ENCODE peak calls at places on chromosomes 5 and 9, in ten cellular contexts. One of them, this sample, is unnamed.

GRCh38 chr5:1538741-1539392 is 15.1 kb upstream of the LPCAT1 start:
- DNase-seq in KBM-7: no peak
- DNase-seq in HuH-7: no peak
- DNase-seq in nucleus accumbens: no peak
- DNase-seq in BJ: no peak
- DNase-seq in lower leg skin: peak; percentile 65
- DNase-seq in activated CD4-positive, alpha-beta T cell treated with anti-CD3 and anti-CD28 coated beads, Interleukin-2, amount 50 U/mL, for 1 hour: no peak
- DNase-seq in H9: no peak
- DNase-seq in cardiac fibroblast: no peak
- DNase-seq in choroid plexus epithelial cell: no peak
- DNase-seq in this sample: no peak

GRCh38 chr5:74164725-74165226 is 475.8 kb downstream of the ENC1 start:
- DNase-seq in nucleus accumbens: no peak
- DNase-seq in KBM-7: no peak
- DNase-seq in lower leg skin: no peak
- DNase-seq in H9: no peak
- DNase-seq in HuH-7: no peak
- DNase-seq in choroid plexus epithelial cell: no peak
- DNase-seq in cardiac fibroblast: no peak
- DNase-seq in BJ: no peak
- DNase-seq in activated CD4-positive, alpha-beta T cell treated with anti-CD3 and anti-CD28 coated beads, Interleukin-2, amount 50 U/mL, for 1 hour: no peak
- DNase-seq in this sample: no peak

GRCh38 chr9:118596374-118597015 is 772.7 kb downstream of the BRINP1 start:
- DNase-seq in H9: no peak
- DNase-seq in KBM-7: no peak
- DNase-seq in HuH-7: no peak
- DNase-seq in activated CD4-positive, alpha-beta T cell treated with anti-CD3 and anti-CD28 coated beads, Interleukin-2, amount 50 U/mL, for 1 hour: no peak
- DNase-seq in choroid plexus epithelial cell: no peak
- DNase-seq in nucleus accumbens: no peak
- DNase-seq in cardiac fibroblast: no peak
- DNase-seq in lower leg skin: no peak
- DNase-seq in BJ: no peak
- DNase-seq in this sample: no peak

GRCh38 chr9:124697326-124698200 is 73.5 kb downstream of the NR6A1 start:
- DNase-seq in cardiac fibroblast: peak; percentile 69
- DNase-seq in activated CD4-positive, alpha-beta T cell treated with anti-CD3 and anti-CD28 coated beads, Interleukin-2, amount 50 U/mL, for 1 hour: no peak
- DNase-seq in nucleus accumbens: no peak
- DNase-seq in choroid plexus epithelial cell: peak; percentile 77
- DNase-seq in H9: no peak
- DNase-seq in lower leg skin: no peak
- DNase-seq in HuH-7: no peak
- DNase-seq in KBM-7: no peak
- DNase-seq in BJ: no peak
- DNase-seq in this sample: no peak

GRCh38 chr9:7549261-7549660 is 250.3 kb downstream of the DMAC1 start:
- DNase-seq in HuH-7: no peak
- DNase-seq in H9: peak; percentile 78
- DNase-seq in BJ: no peak
- DNase-seq in nucleus accumbens: no peak
- DNase-seq in activated CD4-positive, alpha-beta T cell treated with anti-CD3 and anti-CD28 coated beads, Interleukin-2, amount 50 U/mL, for 1 hour: no peak
- DNase-seq in choroid plexus epithelial cell: no peak
- DNase-seq in KBM-7: no peak
- DNase-seq in lower leg skin: no peak
- DNase-seq in cardiac fibroblast: no peak
- DNase-seq in this sample: no peak

GRCh38 chr9:35840901-35841900 is 12.2 kb downstream of the TMEM8B start:
- DNase-seq in cardiac fibroblast: no peak
- DNase-seq in nucleus accumbens: no peak
- DNase-seq in HuH-7: no peak
- DNase-seq in KBM-7: no peak
- DNase-seq in choroid plexus epithelial cell: no peak
- DNase-seq in H9: no peak
- DNase-seq in lower leg skin: peak; percentile 75
- DNase-seq in BJ: no peak
- DNase-seq in activated CD4-positive, alpha-beta T cell treated with anti-CD3 and anti-CD28 coated beads, Interleukin-2, amount 50 U/mL, for 1 hour: no peak
- DNase-seq in this sample: no peak

GRCh38 chr5:6393596-6394194 is 15.3 kb upstream of the MED10 start:
- DNase-seq in HuH-7: no peak
- DNase-seq in choroid plexus epithelial cell: no peak
- DNase-seq in BJ: no peak
- DNase-seq in H9: no peak
- DNase-seq in nucleus accumbens: no peak
- DNase-seq in lower leg skin: peak; percentile 58
- DNase-seq in activated CD4-positive, alpha-beta T cell treated with anti-CD3 and anti-CD28 coated beads, Interleukin-2, amount 50 U/mL, for 1 hour: no peak
- DNase-seq in cardiac fibroblast: no peak
- DNase-seq in KBM-7: no peak
- DNase-seq in this sample: no peak

GRCh38 chr5:1137567-1138444 is 25.9 kb upstream of the SLC12A7 start:
- DNase-seq in activated CD4-positive, alpha-beta T cell treated with anti-CD3 and anti-CD28 coated beads, Interleukin-2, amount 50 U/mL, for 1 hour: no peak
- DNase-seq in KBM-7: peak; percentile 35
- DNase-seq in nucleus accumbens: no peak
- DNase-seq in HuH-7: no peak
- DNase-seq in lower leg skin: no peak
- DNase-seq in choroid plexus epithelial cell: no peak
- DNase-seq in BJ: no peak
- DNase-seq in cardiac fibroblast: no peak
- DNase-seq in H9: no peak
- DNase-seq in this sample: peak; percentile 53

GRCh38 chr9:27865031-27865438 is 291.8 kb upstream of the C9orf72 start:
- DNase-seq in lower leg skin: no peak
- DNase-seq in choroid plexus epithelial cell: peak; percentile 49
- DNase-seq in KBM-7: no peak
- DNase-seq in cardiac fibroblast: peak; percentile 20
- DNase-seq in H9: no peak
- DNase-seq in activated CD4-positive, alpha-beta T cell treated with anti-CD3 and anti-CD28 coated beads, Interleukin-2, amount 50 U/mL, for 1 hour: no peak
- DNase-seq in HuH-7: no peak
- DNase-seq in BJ: no peak
- DNase-seq in nucleus accumbens: no peak
- DNase-seq in this sample: no peak

GRCh38 chr5:102483736-102484135 is 15.1 kb downstream of the SLCO6A1 start:
- DNase-seq in cardiac fibroblast: no peak
- DNase-seq in activated CD4-positive, alpha-beta T cell treated with anti-CD3 and anti-CD28 coated beads, Interleukin-2, amount 50 U/mL, for 1 hour: no peak
- DNase-seq in H9: no peak
- DNase-seq in BJ: no peak
- DNase-seq in choroid plexus epithelial cell: peak; percentile 1
- DNase-seq in KBM-7: no peak
- DNase-seq in HuH-7: no peak
- DNase-seq in nucleus accumbens: no peak
- DNase-seq in lower leg skin: no peak
- DNase-seq in this sample: no peak

GRCh38 chr5:138819065-138819464 is 56.1 kb downstream of the LRRTM2 start:
- DNase-seq in lower leg skin: no peak
- DNase-seq in cardiac fibroblast: no peak
- DNase-seq in BJ: no peak
- DNase-seq in activated CD4-positive, alpha-beta T cell treated with anti-CD3 and anti-CD28 coated beads, Interleukin-2, amount 50 U/mL, for 1 hour: no peak
- DNase-seq in choroid plexus epithelial cell: no peak
- DNase-seq in H9: no peak
- DNase-seq in KBM-7: no peak
- DNase-seq in nucleus accumbens: no peak
- DNase-seq in HuH-7: no peak
- DNase-seq in this sample: no peak

GRCh38 chr9:70478963-70479641 is 64.6 kb upstream of the KLF9 start:
- DNase-seq in cardiac fibroblast: peak; percentile 91
- DNase-seq in choroid plexus epithelial cell: peak; percentile 90
- DNase-seq in nucleus accumbens: no peak
- DNase-seq in H9: no peak
- DNase-seq in KBM-7: no peak
- DNase-seq in lower leg skin: peak; percentile 87
- DNase-seq in HuH-7: no peak
- DNase-seq in activated CD4-positive, alpha-beta T cell treated with anti-CD3 and anti-CD28 coated beads, Interleukin-2, amount 50 U/mL, for 1 hour: no peak
- DNase-seq in BJ: no peak
- DNase-seq in this sample: no peak

GRCh38 chr5:88883059-88883565 is at the start of gene MEF2C:
- DNase-seq in KBM-7: peak; percentile 97
- DNase-seq in choroid plexus epithelial cell: peak; percentile 87
- DNase-seq in lower leg skin: peak; percentile 92
- DNase-seq in BJ: peak; percentile 24
- DNase-seq in nucleus accumbens: peak; percentile 70
- DNase-seq in HuH-7: peak; percentile 40
- DNase-seq in activated CD4-positive, alpha-beta T cell treated with anti-CD3 and anti-CD28 coated beads, Interleukin-2, amount 50 U/mL, for 1 hour: no peak
- DNase-seq in H9: peak; percentile 55
- DNase-seq in cardiac fibroblast: peak; percentile 92
- DNase-seq in this sample: peak; percentile 78

GRCh38 chr5:61586096-61587084 is 254.3 kb downstream of the ZSWIM6 start:
- DNase-seq in cardiac fibroblast: peak; percentile 12
- DNase-seq in choroid plexus epithelial cell: peak; percentile 23
- DNase-seq in lower leg skin: no peak
- DNase-seq in nucleus accumbens: no peak
- DNase-seq in BJ: no peak
- DNase-seq in H9: no peak
- DNase-seq in HuH-7: no peak
- DNase-seq in KBM-7: no peak
- DNase-seq in activated CD4-positive, alpha-beta T cell treated with anti-CD3 and anti-CD28 coated beads, Interleukin-2, amount 50 U/mL, for 1 hour: no peak
- DNase-seq in this sample: no peak

GRCh38 chr5:171272996-171273970 is 35.8 kb upstream of the TLX3 start:
- DNase-seq in HuH-7: no peak
- DNase-seq in BJ: no peak
- DNase-seq in lower leg skin: no peak
- DNase-seq in cardiac fibroblast: peak; percentile 45
- DNase-seq in H9: peak; percentile 56
- DNase-seq in KBM-7: peak; percentile 6
- DNase-seq in nucleus accumbens: no peak
- DNase-seq in activated CD4-positive, alpha-beta T cell treated with anti-CD3 and anti-CD28 coated beads, Interleukin-2, amount 50 U/mL, for 1 hour: no peak
- DNase-seq in choroid plexus epithelial cell: peak; percentile 72
- DNase-seq in this sample: peak; percentile 55

GRCh38 chr5:62371409-62371808 is 32.3 kb downstream of the DIMT1 start:
- DNase-seq in choroid plexus epithelial cell: no peak
- DNase-seq in H9: no peak
- DNase-seq in nucleus accumbens: no peak
- DNase-seq in KBM-7: no peak
- DNase-seq in HuH-7: no peak
- DNase-seq in BJ: no peak
- DNase-seq in cardiac fibroblast: no peak
- DNase-seq in lower leg skin: no peak
- DNase-seq in activated CD4-positive, alpha-beta T cell treated with anti-CD3 and anti-CD28 coated beads, Interleukin-2, amount 50 U/mL, for 1 hour: no peak
- DNase-seq in this sample: no peak

GRCh38 chr9:124257070-124257864 is 482 bp upstream of the NEK6 start:
- DNase-seq in KBM-7: no peak
- DNase-seq in lower leg skin: no peak
- DNase-seq in nucleus accumbens: no peak
- DNase-seq in BJ: no peak
- DNase-seq in HuH-7: no peak
- DNase-seq in cardiac fibroblast: peak; percentile 43
- DNase-seq in activated CD4-positive, alpha-beta T cell treated with anti-CD3 and anti-CD28 coated beads, Interleukin-2, amount 50 U/mL, for 1 hour: no peak
- DNase-seq in choroid plexus epithelial cell: no peak
- DNase-seq in H9: no peak
- DNase-seq in this sample: no peak

GRCh38 chr9:135348076-135348787 is 131.3 kb upstream of the PPP1R26 start:
- DNase-seq in BJ: no peak
- DNase-seq in cardiac fibroblast: no peak
- DNase-seq in activated CD4-positive, alpha-beta T cell treated with anti-CD3 and anti-CD28 coated beads, Interleukin-2, amount 50 U/mL, for 1 hour: no peak
- DNase-seq in H9: no peak
- DNase-seq in lower leg skin: no peak
- DNase-seq in nucleus accumbens: no peak
- DNase-seq in choroid plexus epithelial cell: no peak
- DNase-seq in HuH-7: no peak
- DNase-seq in KBM-7: no peak
- DNase-seq in this sample: no peak

GRCh38 chr5:40853632-40854192 is 12.5 kb downstream of the CARD6 start:
- DNase-seq in lower leg skin: no peak
- DNase-seq in choroid plexus epithelial cell: no peak
- DNase-seq in HuH-7: no peak
- DNase-seq in nucleus accumbens: no peak
- DNase-seq in KBM-7: no peak
- DNase-seq in activated CD4-positive, alpha-beta T cell treated with anti-CD3 and anti-CD28 coated beads, Interleukin-2, amount 50 U/mL, for 1 hour: no peak
- DNase-seq in cardiac fibroblast: no peak
- DNase-seq in H9: no peak
- DNase-seq in BJ: no peak
- DNase-seq in this sample: peak; percentile 5

GRCh38 chr9:124077915-124078572 is 66.5 kb downstream of the LHX2 start:
- DNase-seq in H9: no peak
- DNase-seq in activated CD4-positive, alpha-beta T cell treated with anti-CD3 and anti-CD28 coated beads, Interleukin-2, amount 50 U/mL, for 1 hour: no peak
- DNase-seq in cardiac fibroblast: peak; percentile 9
- DNase-seq in HuH-7: no peak
- DNase-seq in choroid plexus epithelial cell: no peak
- DNase-seq in nucleus accumbens: no peak
- DNase-seq in lower leg skin: no peak
- DNase-seq in KBM-7: no peak
- DNase-seq in BJ: no peak
- DNase-seq in this sample: no peak

GRCh38 chr5:139908749-139909148 is 113.1 kb downstream of the PSD2 start:
- DNase-seq in cardiac fibroblast: peak; percentile 54
- DNase-seq in nucleus accumbens: no peak
- DNase-seq in H9: peak; percentile 19
- DNase-seq in BJ: no peak
- DNase-seq in choroid plexus epithelial cell: peak; percentile 49
- DNase-seq in lower leg skin: peak; percentile 83
- DNase-seq in HuH-7: no peak
- DNase-seq in KBM-7: no peak
- DNase-seq in activated CD4-positive, alpha-beta T cell treated with anti-CD3 and anti-CD28 coated beads, Interleukin-2, amount 50 U/mL, for 1 hour: no peak
- DNase-seq in this sample: no peak

GRCh38 chr9:124263800-124264426 is 6.2 kb downstream of the NEK6 start:
- DNase-seq in lower leg skin: no peak
- DNase-seq in KBM-7: no peak
- DNase-seq in BJ: no peak
- DNase-seq in H9: no peak
- DNase-seq in cardiac fibroblast: no peak
- DNase-seq in nucleus accumbens: no peak
- DNase-seq in HuH-7: no peak
- DNase-seq in choroid plexus epithelial cell: no peak
- DNase-seq in activated CD4-positive, alpha-beta T cell treated with anti-CD3 and anti-CD28 coated beads, Interleukin-2, amount 50 U/mL, for 1 hour: no peak
- DNase-seq in this sample: no peak

GRCh38 chr9:137500666-137501397 is 41.7 kb upstream of the NSMF start:
- DNase-seq in KBM-7: no peak
- DNase-seq in H9: no peak
- DNase-seq in cardiac fibroblast: no peak
- DNase-seq in activated CD4-positive, alpha-beta T cell treated with anti-CD3 and anti-CD28 coated beads, Interleukin-2, amount 50 U/mL, for 1 hour: no peak
- DNase-seq in choroid plexus epithelial cell: no peak
- DNase-seq in lower leg skin: no peak
- DNase-seq in HuH-7: no peak
- DNase-seq in BJ: no peak
- DNase-seq in nucleus accumbens: no peak
- DNase-seq in this sample: no peak

GRCh38 chr9:38316166-38316765 is 76.2 kb upstream of the ALDH1B1 start:
- DNase-seq in BJ: no peak
- DNase-seq in activated CD4-positive, alpha-beta T cell treated with anti-CD3 and anti-CD28 coated beads, Interleukin-2, amount 50 U/mL, for 1 hour: no peak
- DNase-seq in lower leg skin: no peak
- DNase-seq in choroid plexus epithelial cell: no peak
- DNase-seq in H9: no peak
- DNase-seq in nucleus accumbens: no peak
- DNase-seq in KBM-7: no peak
- DNase-seq in cardiac fibroblast: no peak
- DNase-seq in HuH-7: no peak
- DNase-seq in this sample: no peak

GRCh38 chr5:107476783-107477182 is 194.0 kb downstream of the EFNA5 start:
- DNase-seq in HuH-7: no peak
- DNase-seq in H9: no peak
- DNase-seq in KBM-7: no peak
- DNase-seq in choroid plexus epithelial cell: peak; percentile 80
- DNase-seq in cardiac fibroblast: peak; percentile 77
- DNase-seq in nucleus accumbens: no peak
- DNase-seq in lower leg skin: no peak
- DNase-seq in BJ: no peak
- DNase-seq in activated CD4-positive, alpha-beta T cell treated with anti-CD3 and anti-CD28 coated beads, Interleukin-2, amount 50 U/mL, for 1 hour: no peak
- DNase-seq in this sample: no peak

GRCh38 chr5:32625106-32625505 is 39.7 kb downstream of the SUB1 start:
- DNase-seq in BJ: no peak
- DNase-seq in HuH-7: no peak
- DNase-seq in lower leg skin: no peak
- DNase-seq in H9: no peak
- DNase-seq in KBM-7: no peak
- DNase-seq in cardiac fibroblast: peak; percentile 25
- DNase-seq in nucleus accumbens: no peak
- DNase-seq in choroid plexus epithelial cell: peak; percentile 61
- DNase-seq in activated CD4-positive, alpha-beta T cell treated with anti-CD3 and anti-CD28 coated beads, Interleukin-2, amount 50 U/mL, for 1 hour: no peak
- DNase-seq in this sample: no peak

GRCh38 chr5:142845402-142845901 is 75.3 kb downstream of the ARHGAP26 start:
- DNase-seq in KBM-7: peak; percentile 34
- DNase-seq in choroid plexus epithelial cell: no peak
- DNase-seq in BJ: no peak
- DNase-seq in activated CD4-positive, alpha-beta T cell treated with anti-CD3 and anti-CD28 coated beads, Interleukin-2, amount 50 U/mL, for 1 hour: no peak
- DNase-seq in HuH-7: no peak
- DNase-seq in cardiac fibroblast: no peak
- DNase-seq in lower leg skin: no peak
- DNase-seq in H9: no peak
- DNase-seq in nucleus accumbens: no peak
- DNase-seq in this sample: no peak

GRCh38 chr5:57420821-57421220 is 61.8 kb downstream of the ACTBL2 start:
- DNase-seq in KBM-7: no peak
- DNase-seq in cardiac fibroblast: no peak
- DNase-seq in choroid plexus epithelial cell: no peak
- DNase-seq in nucleus accumbens: no peak
- DNase-seq in H9: no peak
- DNase-seq in HuH-7: no peak
- DNase-seq in BJ: no peak
- DNase-seq in activated CD4-positive, alpha-beta T cell treated with anti-CD3 and anti-CD28 coated beads, Interleukin-2, amount 50 U/mL, for 1 hour: no peak
- DNase-seq in lower leg skin: no peak
- DNase-seq in this sample: no peak

This sample was measured in erythroblast.